ENCODE peak calls at places on chromosomes 12 and 14, in five cellular contexts. One of them, this sample, is unnamed.
A peak's percentile ranks its signal among the peaks of the same experiment; 100 is the strongest.

GRCh38 chr12:24861751-24862575 is 86.9 kb downstream of the BCAT1 start:
- DNase-seq in adrenal gland: no peak
- DNase-seq in transverse colon: peak; percentile 10
- DNase-seq in stomach: no peak
- DNase-seq in esophagus squamous epithelium: no peak
- DNase-seq in this sample: peak; percentile 43

GRCh38 chr12:131369094-131369845 is 341.6 kb upstream of the SFSWAP start:
- DNase-seq in adrenal gland: no peak
- DNase-seq in stomach: peak; percentile 9
- DNase-seq in transverse colon: no peak
- DNase-seq in esophagus squamous epithelium: no peak
- DNase-seq in this sample: no peak

GRCh38 chr12:101819467-101819866 is 11.3 kb downstream of the GNPTAB start:
- DNase-seq in esophagus squamous epithelium: no peak
- DNase-seq in adrenal gland: no peak
- DNase-seq in stomach: no peak
- DNase-seq in transverse colon: no peak
- DNase-seq in this sample: no peak

GRCh38 chr14:51333901-51334432 is 93.9 kb downstream of the TMX1 start:
- DNase-seq in stomach: no peak
- DNase-seq in esophagus squamous epithelium: no peak
- DNase-seq in adrenal gland: no peak
- DNase-seq in transverse colon: no peak
- DNase-seq in this sample: no peak

GRCh38 chr14:33230016-33230415 is 291.3 kb downstream of the NPAS3 start:
- DNase-seq in transverse colon: no peak
- DNase-seq in adrenal gland: no peak
- DNase-seq in stomach: no peak
- DNase-seq in esophagus squamous epithelium: no peak
- DNase-seq in this sample: no peak

GRCh38 chr12:92206596-92206995 is 61.0 kb upstream of the BTG1 start:
- DNase-seq in esophagus squamous epithelium: no peak
- DNase-seq in stomach: no peak
- DNase-seq in adrenal gland: no peak
- DNase-seq in transverse colon: no peak
- DNase-seq in this sample: peak; percentile 17

GRCh38 chr14:31269599-31270195 is 62.1 kb upstream of the HECTD1 start:
- DNase-seq in esophagus squamous epithelium: no peak
- DNase-seq in transverse colon: no peak
- DNase-seq in adrenal gland: no peak
- DNase-seq in stomach: no peak
- DNase-seq in this sample: no peak

GRCh38 chr14:55306938-55307589 is 35.8 kb downstream of the FBXO34 start:
- DNase-seq in esophagus squamous epithelium: no peak
- DNase-seq in stomach: no peak
- DNase-seq in transverse colon: no peak
- DNase-seq in adrenal gland: no peak
- DNase-seq in this sample: no peak

GRCh38 chr14:52005625-52006024 is 16.3 kb downstream of the RTRAF start:
- DNase-seq in esophagus squamous epithelium: no peak
- DNase-seq in transverse colon: no peak
- DNase-seq in adrenal gland: no peak
- DNase-seq in stomach: no peak
- DNase-seq in this sample: no peak

GRCh38 chr12:77153706-77154105 is 88.3 kb upstream of the E2F7 start:
- DNase-seq in adrenal gland: no peak
- DNase-seq in esophagus squamous epithelium: no peak
- DNase-seq in stomach: no peak
- DNase-seq in transverse colon: no peak
- DNase-seq in this sample: peak; percentile 27

GRCh38 chr12:94762259-94762942 is 112.0 kb upstream of the TMCC3 start:
- DNase-seq in adrenal gland: no peak
- DNase-seq in transverse colon: no peak
- DNase-seq in stomach: no peak
- DNase-seq in esophagus squamous epithelium: no peak
- DNase-seq in this sample: no peak

GRCh38 chr14:36516719-36517241 is 3.3 kb downstream of the NKX2-1 start:
- DNase-seq in esophagus squamous epithelium: no peak
- DNase-seq in adrenal gland: no peak
- DNase-seq in transverse colon: no peak
- DNase-seq in stomach: no peak
- DNase-seq in this sample: no peak
- H3K4me3 ChIP-seq in esophagus squamous epithelium: no peak overlapping the region
- H3K4me3 ChIP-seq in adrenal gland: no peak overlapping the region
- H3K4me3 ChIP-seq in transverse colon: no peak overlapping the region
- H3K4me3 ChIP-seq in stomach: no peak overlapping the region
- H3K4me3 ChIP-seq in this sample: no peak overlapping the region

GRCh38 chr14:77142289-77142814 is 761 bp upstream of the ZDHHC22 start:
- DNase-seq in adrenal gland: no peak
- DNase-seq in esophagus squamous epithelium: no peak
- DNase-seq in transverse colon: no peak
- DNase-seq in stomach: no peak
- DNase-seq in this sample: no peak

GRCh38 chr14:77139540-77140342 is 1.9 kb downstream of the ZDHHC22 start:
- DNase-seq in transverse colon: peak; percentile 22
- DNase-seq in esophagus squamous epithelium: no peak
- DNase-seq in adrenal gland: no peak
- DNase-seq in stomach: no peak
- DNase-seq in this sample: peak; percentile 27

GRCh38 chr14:77140343-77140936 is 1.2 kb downstream of the ZDHHC22 start:
- DNase-seq in transverse colon: no peak
- DNase-seq in esophagus squamous epithelium: no peak
- DNase-seq in adrenal gland: no peak
- DNase-seq in stomach: no peak
- DNase-seq in this sample: no peak

GRCh38 chr14:77141592-77142288 is at the start of gene ZDHHC22:
- DNase-seq in adrenal gland: no peak
- DNase-seq in transverse colon: no peak
- DNase-seq in stomach: no peak
- DNase-seq in esophagus squamous epithelium: no peak
- DNase-seq in this sample: no peak

GRCh38 chr14:77140937-77141591 is 527 bp downstream of the ZDHHC22 start:
- DNase-seq in transverse colon: no peak
- DNase-seq in stomach: no peak
- DNase-seq in adrenal gland: no peak
- DNase-seq in esophagus squamous epithelium: no peak
- DNase-seq in this sample: peak; percentile 35
- TF ChIP-seq CTCF in transverse colon: peak; percentile 27
- TF ChIP-seq CTCF in stomach: no peak
- TF ChIP-seq CTCF in adrenal gland: peak; percentile 30
- TF ChIP-seq CTCF in esophagus squamous epithelium: no peak
- TF ChIP-seq CTCF in this sample: peak; percentile 28

GRCh38 chr12:120229583-120230325 is 28.8 kb upstream of the RPLP0 start:
- DNase-seq in esophagus squamous epithelium: no peak
- DNase-seq in transverse colon: peak; percentile 56
- DNase-seq in adrenal gland: no peak
- DNase-seq in stomach: no peak
- DNase-seq in this sample: peak; percentile 58
- H3K4me3 ChIP-seq in esophagus squamous epithelium: no peak overlapping the region
- H3K4me3 ChIP-seq in transverse colon: no peak overlapping the region
- H3K4me3 ChIP-seq in adrenal gland: no peak overlapping the region
- H3K4me3 ChIP-seq in stomach: no peak overlapping the region
- H3K4me3 ChIP-seq in this sample: no peak overlapping the region

DNA sequence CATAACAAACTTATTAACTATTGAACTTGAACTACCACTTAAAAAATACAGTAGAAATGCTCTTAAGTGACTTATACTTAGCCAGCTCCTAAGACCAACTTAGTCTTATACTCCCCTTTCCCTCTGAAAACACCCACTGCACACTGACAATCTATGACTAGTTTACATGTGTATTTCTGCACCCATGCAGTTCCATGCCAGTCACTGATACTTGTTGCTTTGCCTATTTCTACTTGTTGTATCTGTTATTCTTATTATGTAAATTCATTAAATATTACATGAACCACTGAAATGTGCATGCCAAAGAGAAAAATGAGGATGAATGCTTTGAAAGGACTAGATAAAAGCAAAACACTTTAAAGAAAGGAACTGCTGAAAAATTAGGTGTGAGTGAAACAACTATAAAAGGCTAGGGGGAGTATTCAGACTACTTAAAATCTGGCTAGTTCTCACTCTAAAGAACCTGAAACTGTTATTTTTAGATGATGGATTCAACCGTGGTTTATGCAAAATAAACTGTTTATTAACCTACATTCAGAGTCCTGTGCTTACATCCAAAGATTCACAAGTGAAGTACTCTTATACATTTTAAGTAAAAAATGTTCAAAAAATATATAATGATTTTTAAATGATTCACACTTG is 74.7 kb downstream of the RPS6KA5 start:
- DNase-seq in esophagus squamous epithelium: no peak
- DNase-seq in adrenal gland: no peak
- DNase-seq in stomach: no peak
- DNase-seq in transverse colon: no peak
- DNase-seq in this sample: no peak
- TF ChIP-seq CTCF in esophagus squamous epithelium: no peak
- TF ChIP-seq CTCF in adrenal gland: no peak
- TF ChIP-seq CTCF in stomach: no peak
- TF ChIP-seq CTCF in transverse colon: no peak
- TF ChIP-seq CTCF in this sample: no peak

DNA sequence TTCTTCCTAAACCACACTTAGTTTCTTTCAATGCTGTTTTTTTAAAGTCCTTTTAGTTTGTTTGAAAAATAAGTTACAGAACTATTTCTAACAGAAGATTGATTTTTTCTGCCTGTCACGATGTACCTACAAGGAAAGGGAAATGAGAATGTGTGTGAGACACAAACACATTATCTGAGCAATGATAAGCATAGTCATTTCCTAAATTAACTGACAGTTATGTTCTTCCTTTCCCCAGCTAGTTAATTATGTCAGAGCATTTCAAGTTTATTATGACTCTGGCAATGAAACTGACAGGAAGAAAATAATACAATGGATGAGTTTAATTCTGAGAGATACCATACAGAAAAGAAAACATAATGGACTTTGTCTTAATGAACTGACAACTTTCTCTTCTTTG is 21.3 kb upstream of the LDHB start:
- DNase-seq in esophagus squamous epithelium: no peak
- DNase-seq in transverse colon: no peak
- DNase-seq in stomach: no peak
- DNase-seq in adrenal gland: no peak
- DNase-seq in this sample: no peak
- H3K4me3 ChIP-seq in esophagus squamous epithelium: no peak overlapping the region
- H3K4me3 ChIP-seq in transverse colon: no peak overlapping the region
- H3K4me3 ChIP-seq in stomach: no peak overlapping the region
- H3K4me3 ChIP-seq in adrenal gland: no peak overlapping the region
- H3K4me3 ChIP-seq in this sample: no peak overlapping the region

DNA sequence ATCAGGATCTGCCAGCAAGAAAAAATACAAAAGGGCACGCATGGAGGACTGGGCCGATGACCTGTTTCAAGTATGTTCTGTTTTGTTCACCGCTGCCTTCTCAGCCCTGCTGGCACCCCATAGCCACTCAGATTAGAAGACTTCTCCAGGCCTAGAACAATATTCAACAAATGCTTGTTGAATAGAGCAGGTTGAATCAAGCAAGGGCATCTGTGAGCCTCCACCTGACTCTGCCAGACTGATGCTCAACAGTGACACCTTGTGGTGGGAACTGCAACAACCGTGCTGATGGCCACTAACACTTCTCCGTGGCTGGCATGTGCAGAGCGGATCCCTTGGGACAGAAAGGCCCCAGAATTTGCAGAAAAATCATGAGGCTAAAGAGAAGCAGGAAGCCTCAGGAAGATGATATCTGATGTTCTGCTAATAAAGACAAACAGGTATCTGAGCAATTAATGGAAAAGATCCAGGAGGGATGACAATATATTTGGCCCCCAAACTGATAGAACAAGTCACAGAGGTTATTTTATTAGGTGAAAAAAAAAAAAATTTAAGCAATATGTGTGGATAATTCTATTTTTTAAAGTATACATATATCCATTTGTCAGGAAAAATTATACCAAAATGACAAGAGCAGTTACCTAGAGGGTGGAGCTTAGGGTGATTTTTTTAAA is 114.3 kb downstream of the KSR2 start:
- DNase-seq in esophagus squamous epithelium: no peak
- DNase-seq in transverse colon: peak; percentile 51
- DNase-seq in adrenal gland: peak; percentile 15
- DNase-seq in stomach: peak; percentile 62
- DNase-seq in this sample: peak; percentile 58
- TF ChIP-seq CTCF in esophagus squamous epithelium: peak; percentile 44
- TF ChIP-seq CTCF in transverse colon: peak; percentile 52
- TF ChIP-seq CTCF in adrenal gland: peak; percentile 49
- TF ChIP-seq CTCF in stomach: no peak
- TF ChIP-seq CTCF in this sample: peak; percentile 76

DNA sequence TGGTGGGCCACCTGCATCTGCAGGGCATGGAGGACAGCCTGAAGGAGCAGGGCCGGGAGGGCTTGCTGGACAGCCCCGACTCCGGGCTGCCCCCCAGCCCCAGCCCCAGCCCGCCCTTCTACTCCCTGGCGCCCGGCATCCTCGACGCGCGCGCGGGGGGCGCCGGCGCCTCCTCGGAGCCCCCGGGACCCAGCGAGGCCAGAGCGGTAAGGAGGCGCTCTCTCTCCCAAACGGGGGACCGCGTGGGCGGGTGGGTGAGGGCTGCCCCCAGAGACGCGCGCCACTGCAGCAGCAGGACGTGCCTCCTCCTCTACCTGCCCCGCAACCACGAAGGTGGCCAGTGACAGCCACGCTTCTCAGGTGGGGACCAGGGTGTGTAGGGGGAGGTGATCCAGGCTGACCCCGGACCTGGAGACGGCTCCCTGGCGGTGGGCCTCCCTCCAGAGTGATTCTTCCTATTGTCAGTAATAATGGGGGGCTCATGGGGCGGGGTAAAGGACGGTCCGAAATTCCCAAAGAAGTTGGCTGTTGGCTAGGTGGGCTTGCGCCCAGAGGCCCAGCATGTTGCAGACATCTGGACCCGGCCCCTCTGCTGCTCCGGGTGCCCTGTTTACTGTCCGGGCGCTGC is 652 bp downstream of the RFLNA start:
- DNase-seq in adrenal gland: no peak
- DNase-seq in transverse colon: no peak
- DNase-seq in stomach: no peak
- DNase-seq in esophagus squamous epithelium: no peak
- DNase-seq in this sample: no peak
- H3K4me3 ChIP-seq in adrenal gland: no peak overlapping the region
- H3K4me3 ChIP-seq in transverse colon: peak overlapping the region; percentile 69
- H3K4me3 ChIP-seq in stomach: peak overlapping the region; percentile 59
- H3K4me3 ChIP-seq in esophagus squamous epithelium: peak overlapping the region; percentile 10
- H3K4me3 ChIP-seq in this sample: peak overlapping the region; percentile 58

This sample was measured in cardiac fibroblast.